ENCODE peak calls at places on chromosomes 4 and X, in eight cellular contexts. R is stimulated activated CD4-positive, alpha-beta T cell treated with anti-CD3 and anti-CD28 coated beads, TNF-alpha, amount 100 ng/mL, for 4 hours; W is skeletal muscle cell; I is kidney glomerular epithelial cell; D is GM19239; E is A549; B is coronary artery; T is iris pigment epithelial cell. H is an unnamed sample.

GRCh38 chr4:184896868-184897715 is 71.3 kb upstream of the ACSL1 start:
- DNase-seq in D (peak), B (no peak), E (no peak), W (no peak), I (no peak), R (no peak), T (peak), H (no peak)

GRCh38 chr4:84964995-84965557 is 1.4 kb downstream of the WDFY3 start:
- DNase-seq in B (no peak), D (no peak), I (no peak), E (no peak), W (no peak), T (no peak), R (no peak), H (no peak)

GRCh38 chrX:77938083-77938482 is 27.6 kb downstream of the ATP7A start:
- DNase-seq in D (no peak), R (no peak), W (no peak), E (no peak), I (no peak), T (no peak), B (no peak), H (no peak)

GRCh38 chrX:35664838-35665237 is 133.3 kb upstream of the MAGEB16 start:
- DNase-seq in B (no peak), W (no peak), T (no peak), I (no peak), D (no peak), R (no peak), E (no peak), H (no peak)

GRCh38 chrX:44183329-44183728 is 160.1 kb downstream of the EFHC2 start:
- DNase-seq in B (no peak), T (no peak), E (no peak), W (no peak), I (no peak), D (no peak), R (no peak), H (no peak)

GRCh38 chr4:48970471-48970921 is 15.6 kb upstream of the CWH43 start:
- DNase-seq in D (no peak), W (peak), E (no peak), I (peak), R (no peak), B (no peak), T (peak), H (no peak)

GRCh38 chr4:52292245-52292644 is 241.1 kb downstream of the SPATA18 start:
- DNase-seq in R (no peak), I (no peak), D (no peak), E (no peak), T (no peak), W (no peak), B (no peak), H (no peak)

GRCh38 chrX:3697701-3698279 is 15.7 kb downstream of the PRKX start:
- DNase-seq in D (no peak), E (no peak), B (no peak), R (no peak), T (peak), W (peak), I (peak), H (no peak)

GRCh38 chr4:11429646-11430045 is 952 bp upstream of the HS3ST1 start:
- DNase-seq in T (no peak), D (no peak), B (no peak), W (no peak), E (no peak), R (no peak), I (no peak), H (no peak)

GRCh38 chr4:152189451-152190179 is 346.3 kb downstream of the FBXW7 start:
- DNase-seq in E (no peak), R (no peak), W (no peak), T (no peak), I (no peak), D (peak), B (no peak), H (no peak)

GRCh38 chr4:56821394-56822263 is at the start of gene SPINK2:
- DNase-seq in W (no peak), I (no peak), T (no peak), E (peak), B (no peak), D (peak), R (peak), H (no peak)

GRCh38 chr4:77360451-77360850 is 203.4 kb downstream of the CCNG2 start:
- DNase-seq in I (no peak), E (no peak), T (no peak), D (no peak), B (no peak), R (no peak), W (no peak), H (no peak)

GRCh38 chr4:184812181-184812542 is 13.6 kb downstream of the ACSL1 start:
- DNase-seq in I (no peak), D (no peak), E (no peak), B (no peak), R (no peak), W (no peak), T (no peak), H (no peak)

GRCh38 chr4:98687876-98688275 is 29.5 kb upstream of the TSPAN5 start:
- DNase-seq in D (no peak), R (no peak), T (no peak), W (no peak), B (no peak), E (no peak), I (no peak), H (no peak)

H was measured in SW 1271.